ENCODE peak calls at places on chromosomes 12 and 14, in six cellular contexts. One of them, this sample, is unnamed.

GRCh38 chr12:94644622-94645021 is 5.7 kb downstream of the TMCC3 start:
- DNase-seq in stimulated activated CD4-positive, alpha-beta T cell treated with anti-CD3 and anti-CD28 coated beads, Interleukin-12 subunit alpha, Interleukin-12 subunit beta, amount 100 ng/mL, for 24 hours: no peak
- DNase-seq in LoVo: no peak
- DNase-seq in A172: peak; percentile 88
- DNase-seq in sciatic nerve: no peak
- DNase-seq in NCI-H774: no peak
- DNase-seq in this sample: peak; percentile 65

GRCh38 chr14:99540196-99541032 is 59.2 kb downstream of the CCNK start:
- DNase-seq in stimulated activated CD4-positive, alpha-beta T cell treated with anti-CD3 and anti-CD28 coated beads, Interleukin-12 subunit alpha, Interleukin-12 subunit beta, amount 100 ng/mL, for 24 hours: no peak
- DNase-seq in LoVo: no peak
- DNase-seq in A172: no peak
- DNase-seq in sciatic nerve: no peak
- DNase-seq in NCI-H774: no peak
- DNase-seq in this sample: no peak

GRCh38 chr12:29961231-29961630 is 177.5 kb upstream of the TMTC1 start:
- DNase-seq in stimulated activated CD4-positive, alpha-beta T cell treated with anti-CD3 and anti-CD28 coated beads, Interleukin-12 subunit alpha, Interleukin-12 subunit beta, amount 100 ng/mL, for 24 hours: no peak
- DNase-seq in LoVo: no peak
- DNase-seq in A172: peak; percentile 3
- DNase-seq in sciatic nerve: no peak
- DNase-seq in NCI-H774: no peak
- DNase-seq in this sample: no peak

GRCh38 chr12:40292788-40293429 is 68.1 kb downstream of the LRRK2 start:
- DNase-seq in stimulated activated CD4-positive, alpha-beta T cell treated with anti-CD3 and anti-CD28 coated beads, Interleukin-12 subunit alpha, Interleukin-12 subunit beta, amount 100 ng/mL, for 24 hours: no peak
- DNase-seq in LoVo: no peak
- DNase-seq in A172: no peak
- DNase-seq in sciatic nerve: no peak
- DNase-seq in NCI-H774: no peak
- DNase-seq in this sample: no peak

GRCh38 chr14:74349757-74350156 is 1.5 kb downstream of the VRTN start:
- DNase-seq in stimulated activated CD4-positive, alpha-beta T cell treated with anti-CD3 and anti-CD28 coated beads, Interleukin-12 subunit alpha, Interleukin-12 subunit beta, amount 100 ng/mL, for 24 hours: no peak
- DNase-seq in LoVo: no peak
- DNase-seq in A172: no peak
- DNase-seq in sciatic nerve: no peak
- DNase-seq in NCI-H774: no peak
- DNase-seq in this sample: no peak

GRCh38 chr14:21098134-21098891 is at the start of gene ZNF219:
- DNase-seq in stimulated activated CD4-positive, alpha-beta T cell treated with anti-CD3 and anti-CD28 coated beads, Interleukin-12 subunit alpha, Interleukin-12 subunit beta, amount 100 ng/mL, for 24 hours: no peak
- DNase-seq in LoVo: peak; percentile 62
- DNase-seq in A172: peak; percentile 27
- DNase-seq in sciatic nerve: peak; percentile 78
- DNase-seq in NCI-H774: peak; percentile 57
- DNase-seq in this sample: peak; percentile 85

GRCh38 chr12:131621701-131622421 is 89.0 kb upstream of the SFSWAP start:
- DNase-seq in stimulated activated CD4-positive, alpha-beta T cell treated with anti-CD3 and anti-CD28 coated beads, Interleukin-12 subunit alpha, Interleukin-12 subunit beta, amount 100 ng/mL, for 24 hours: no peak
- DNase-seq in LoVo: no peak
- DNase-seq in A172: no peak
- DNase-seq in sciatic nerve: peak; percentile 79
- DNase-seq in NCI-H774: no peak
- DNase-seq in this sample: no peak

GRCh38 chr12:89880695-89881350 is 172.2 kb upstream of the ATP2B1 start:
- DNase-seq in stimulated activated CD4-positive, alpha-beta T cell treated with anti-CD3 and anti-CD28 coated beads, Interleukin-12 subunit alpha, Interleukin-12 subunit beta, amount 100 ng/mL, for 24 hours: no peak
- DNase-seq in LoVo: no peak
- DNase-seq in A172: no peak
- DNase-seq in sciatic nerve: no peak
- DNase-seq in NCI-H774: no peak
- DNase-seq in this sample: no peak

GRCh38 chr14:104296388-104297312 is 158.3 kb downstream of the KIF26A start:
- DNase-seq in stimulated activated CD4-positive, alpha-beta T cell treated with anti-CD3 and anti-CD28 coated beads, Interleukin-12 subunit alpha, Interleukin-12 subunit beta, amount 100 ng/mL, for 24 hours: no peak
- DNase-seq in LoVo: no peak
- DNase-seq in A172: peak; percentile 12
- DNase-seq in sciatic nerve: peak; percentile 40
- DNase-seq in NCI-H774: no peak
- DNase-seq in this sample: no peak

GRCh38 chr12:27952510-27952909 is 20.0 kb downstream of the PTHLH start:
- DNase-seq in stimulated activated CD4-positive, alpha-beta T cell treated with anti-CD3 and anti-CD28 coated beads, Interleukin-12 subunit alpha, Interleukin-12 subunit beta, amount 100 ng/mL, for 24 hours: no peak
- DNase-seq in LoVo: no peak
- DNase-seq in A172: no peak
- DNase-seq in sciatic nerve: no peak
- DNase-seq in NCI-H774: no peak
- DNase-seq in this sample: no peak

GRCh38 chr12:123076604-123077297 is 74.1 kb downstream of the PITPNM2 start:
- DNase-seq in stimulated activated CD4-positive, alpha-beta T cell treated with anti-CD3 and anti-CD28 coated beads, Interleukin-12 subunit alpha, Interleukin-12 subunit beta, amount 100 ng/mL, for 24 hours: peak; percentile 19
- DNase-seq in LoVo: no peak
- DNase-seq in A172: no peak
- DNase-seq in sciatic nerve: no peak
- DNase-seq in NCI-H774: no peak
- DNase-seq in this sample: no peak